ENCODE peak calls at places on chromosomes 1 and 21, in five cellular contexts. One of them, this sample, is unnamed.
A peak's percentile ranks its signal among the peaks of the same experiment; 100 is the strongest.

GRCh38 chr21:37074195-37074510 is 1.1 kb downstream of the TTC3 start:
- DNase-seq in AG20443: peak; percentile 25
- DNase-seq in T-helper 17 cell: no peak
- DNase-seq in activated T-cell treated with anti-CD3 and anti-CD28 coated beads for 24 hours: no peak
- DNase-seq in astrocyte of the spinal cord: no peak
- DNase-seq in this sample: peak; percentile 17

GRCh38 chr1:9595156-9595967 is 6.7 kb downstream of the TMEM201 start:
- DNase-seq in AG20443: no peak
- DNase-seq in T-helper 17 cell: no peak
- DNase-seq in activated T-cell treated with anti-CD3 and anti-CD28 coated beads for 24 hours: no peak
- DNase-seq in astrocyte of the spinal cord: no peak
- DNase-seq in this sample: no peak

GRCh38 chr1:118136511-118136937 is 48.5 kb downstream of the SPAG17 start:
- DNase-seq in AG20443: peak; percentile 73
- DNase-seq in T-helper 17 cell: no peak
- DNase-seq in activated T-cell treated with anti-CD3 and anti-CD28 coated beads for 24 hours: peak; percentile 15
- DNase-seq in astrocyte of the spinal cord: peak; percentile 62
- DNase-seq in this sample: peak; percentile 57

GRCh38 chr1:151131832-151132675 is 14.4 kb downstream of the SEMA6C start:
- DNase-seq in AG20443: peak; percentile 16
- DNase-seq in T-helper 17 cell: no peak
- DNase-seq in activated T-cell treated with anti-CD3 and anti-CD28 coated beads for 24 hours: no peak
- DNase-seq in astrocyte of the spinal cord: peak; percentile 9
- DNase-seq in this sample: peak; percentile 27

GRCh38 chr1:7956218-7957032 is 5.1 kb upstream of the PARK7 start:
- DNase-seq in AG20443: peak; percentile 41
- DNase-seq in T-helper 17 cell: no peak
- DNase-seq in activated T-cell treated with anti-CD3 and anti-CD28 coated beads for 24 hours: no peak
- DNase-seq in astrocyte of the spinal cord: peak; percentile 31
- DNase-seq in this sample: peak; percentile 56

GRCh38 chr1:28832966-28833365 is 21.0 kb downstream of the OPRD1 start:
- DNase-seq in AG20443: no peak
- DNase-seq in T-helper 17 cell: no peak
- DNase-seq in activated T-cell treated with anti-CD3 and anti-CD28 coated beads for 24 hours: no peak
- DNase-seq in astrocyte of the spinal cord: no peak
- DNase-seq in this sample: no peak

GRCh38 chr1:232900818-232901217 is 49.6 kb upstream of the NTPCR start:
- DNase-seq in AG20443: no peak
- DNase-seq in T-helper 17 cell: no peak
- DNase-seq in activated T-cell treated with anti-CD3 and anti-CD28 coated beads for 24 hours: no peak
- DNase-seq in astrocyte of the spinal cord: no peak
- DNase-seq in this sample: no peak

GRCh38 chr21:34916446-34916845 is 132.7 kb downstream of the RUNX1 start:
- DNase-seq in AG20443: peak; percentile 80
- DNase-seq in T-helper 17 cell: no peak
- DNase-seq in activated T-cell treated with anti-CD3 and anti-CD28 coated beads for 24 hours: no peak
- DNase-seq in astrocyte of the spinal cord: no peak
- DNase-seq in this sample: peak; percentile 31

GRCh38 chr1:6259491-6260362 is 1.2 kb downstream of the GPR153 start:
- DNase-seq in AG20443: peak; percentile 94
- DNase-seq in T-helper 17 cell: peak; percentile 59
- DNase-seq in activated T-cell treated with anti-CD3 and anti-CD28 coated beads for 24 hours: peak; percentile 69
- DNase-seq in astrocyte of the spinal cord: peak; percentile 68
- DNase-seq in this sample: peak; percentile 86

GRCh38 chr1:198935371-198935921 is 296.6 kb downstream of the PTPRC start:
- DNase-seq in AG20443: peak; percentile 67
- DNase-seq in T-helper 17 cell: peak; percentile 39
- DNase-seq in activated T-cell treated with anti-CD3 and anti-CD28 coated beads for 24 hours: peak; percentile 59
- DNase-seq in astrocyte of the spinal cord: peak; percentile 97
- DNase-seq in this sample: peak; percentile 96

GRCh38 chr1:206442101-206442500 is 28.2 kb upstream of the IKBKE start:
- DNase-seq in AG20443: peak; percentile 71
- DNase-seq in T-helper 17 cell: no peak
- DNase-seq in activated T-cell treated with anti-CD3 and anti-CD28 coated beads for 24 hours: no peak
- DNase-seq in astrocyte of the spinal cord: peak; percentile 60
- DNase-seq in this sample: peak; percentile 61

This sample was measured in iris pigment epithelial cell.